ENCODE peak calls at places on chromosomes 11 and 22, in nine cellular contexts. K is iPS DF 6.9; N is CD8-positive, alpha-beta T cell; U is natural killer cell; G is myocyte; Y is A549; T is NCI-H2029; S is CD8-positive, alpha-beta memory T cell; W is stimulated activated CD8-positive, alpha-beta memory T cell treated with anti-CD3 and anti-CD28 coated beads, Interleukin-4, amount 100 ng/mL, for 24 hours. A is an unnamed sample.

GRCh38 chr22:38830845-38831108 is 13.1 kb downstream of the NPTXR start:
- DNase-seq in K (no peak), N (no peak), U (no peak), G (no peak), Y (no peak), T (no peak), S (no peak), W (no peak), A (no peak)

GRCh38 chr11:74648894-74649293 is 56.5 kb downstream of the POLD3 start:
- DNase-seq in K (no peak), N (no peak), U (no peak), G (no peak), Y (no peak), T (no peak), S (no peak), W (no peak), A (no peak)

GRCh38 chr11:133649059-133649458 is 116.8 kb upstream of the OPCML start:
- DNase-seq in K (no peak), N (no peak), U (no peak), G (no peak), Y (no peak), T (no peak), S (no peak), W (no peak), A (no peak)

GRCh38 chr11:22920939-22921565 is 60.8 kb upstream of the CCDC179 start:
- DNase-seq in K (peak), N (no peak), U (no peak), G (peak), Y (peak), T (peak), S (no peak), W (no peak), A (no peak)

GRCh38 chr11:65211293-65212105 is 29.8 kb downstream of the CAPN1 start:
- DNase-seq in K (no peak), N (no peak), U (no peak), G (no peak), Y (no peak), T (no peak), S (no peak), W (no peak), A (no peak)

GRCh38 chr22:36052505-36052941 is 23.9 kb upstream of the RBFOX2 start:
- DNase-seq in K (no peak), N (no peak), U (no peak), G (peak), Y (peak), T (no peak), S (no peak), W (no peak), A (no peak)

GRCh38 chr11:80103149-80103859 is 662.5 kb upstream of the TENM4 start:
- DNase-seq in K (no peak), N (no peak), U (no peak), G (peak), Y (peak), T (no peak), S (no peak), W (no peak), A (no peak)

GRCh38 chr22:27258773-27259172 is 542.8 kb downstream of the MN1 start:
- DNase-seq in K (no peak), N (no peak), U (no peak), G (no peak), Y (no peak), T (no peak), S (no peak), W (no peak), A (no peak)

GRCh38 chr22:17305076-17305475 is 64.2 kb upstream of the CECR2 start:
- DNase-seq in K (no peak), N (no peak), U (no peak), G (no peak), Y (no peak), T (no peak), S (no peak), W (no peak), A (no peak)

GRCh38 chr11:70531281-70532065 is 133.1 kb downstream of the CTTN start:
- DNase-seq in K (no peak), N (no peak), U (no peak), G (peak), Y (no peak), T (no peak), S (no peak), W (no peak), A (no peak)

GRCh38 chr11:67364169-67364568 is 9.2 kb downstream of the CLCF1 start:
- DNase-seq in K (no peak), N (no peak), U (no peak), G (no peak), Y (no peak), T (no peak), S (no peak), W (no peak), A (no peak)

GRCh38 chr11:108117746-108118371 is 3.5 kb upstream of the ACAT1 start:
- DNase-seq in K (no peak), N (no peak), U (no peak), G (peak), Y (peak), T (peak), S (no peak), W (no peak), A (no peak)

GRCh38 chr22:24807284-24807950 is 1.4 kb downstream of the SGSM1 start:
- DNase-seq in K (no peak), N (no peak), U (no peak), G (no peak), Y (peak), T (no peak), S (no peak), W (no peak), A (no peak)

GRCh38 chr22:31448382-31448781 is 41.3 kb downstream of the EIF4ENIF1 start:
- DNase-seq in K (no peak), N (no peak), U (no peak), G (peak), Y (no peak), T (no peak), S (no peak), W (no peak), A (no peak)

GRCh38 chr11:72321381-72321996 is 77.5 kb upstream of the PHOX2A start:
- DNase-seq in K (no peak), N (no peak), U (no peak), G (peak), Y (peak), T (no peak), S (no peak), W (no peak), A (no peak)